ENCODE peak calls at places on chromosome 3, in four cellular contexts. Z is Calu3, X is neural progenitor cell, K is HFF-Myc. Q is an unnamed sample.

GRCh38 chr3:65915477-65915876 is 123.2 kb downstream of the MAGI1 start:
- DNase-seq in K (no peak), X (no peak), Z (no peak), Q (no peak)

GRCh38 chr3:125057186-125057850 is 1.5 kb upstream of the HEG1 start:
- DNase-seq in X (no peak), K (no peak), Z (no peak), Q (peak)

GRCh38 chr3:136070953-136071949 is 105.7 kb downstream of the PPP2R3A start:
- DNase-seq in K (no peak), Z (no peak), X (no peak), Q (peak)

GRCh38 chr3:62451211-62451892 is 78.0 kb upstream of the FEZF2 start:
- DNase-seq in Z (no peak), X (peak), K (no peak), Q (no peak)

GRCh38 chr3:37221407-37221806 is 47.0 kb upstream of the LRRFIP2 start:
- DNase-seq in X (no peak), Z (peak), K (no peak), Q (no peak)

GRCh38 chr3:189262746-189263145 is 91.0 kb downstream of the TPRG1 start:
- DNase-seq in X (no peak), Z (no peak), K (no peak), Q (no peak)

GRCh38 chr3:43390255-43390588 is 103.9 kb downstream of the SNRK start:
- DNase-seq in Z (no peak), K (no peak), X (no peak), Q (no peak)

GRCh38 chr3:158267015-158267414 is 157.1 kb downstream of the RSRC1 start:
- DNase-seq in Z (no peak), K (no peak), X (no peak), Q (no peak)

GRCh38 chr3:131163-131889 is 65.2 kb upstream of the CHL1 start:
- DNase-seq in X (no peak), Z (no peak), K (no peak), Q (no peak)

GRCh38 chr3:2097641-2098191 is 950 bp upstream of the CNTN4 start:
- DNase-seq in K (no peak), Z (no peak), X (peak), Q (no peak)

GRCh38 chr3:129346690-129347440 is 68.2 kb downstream of the HMCES start:
- DNase-seq in K (no peak), X (no peak), Z (peak), Q (no peak)

DNA sequence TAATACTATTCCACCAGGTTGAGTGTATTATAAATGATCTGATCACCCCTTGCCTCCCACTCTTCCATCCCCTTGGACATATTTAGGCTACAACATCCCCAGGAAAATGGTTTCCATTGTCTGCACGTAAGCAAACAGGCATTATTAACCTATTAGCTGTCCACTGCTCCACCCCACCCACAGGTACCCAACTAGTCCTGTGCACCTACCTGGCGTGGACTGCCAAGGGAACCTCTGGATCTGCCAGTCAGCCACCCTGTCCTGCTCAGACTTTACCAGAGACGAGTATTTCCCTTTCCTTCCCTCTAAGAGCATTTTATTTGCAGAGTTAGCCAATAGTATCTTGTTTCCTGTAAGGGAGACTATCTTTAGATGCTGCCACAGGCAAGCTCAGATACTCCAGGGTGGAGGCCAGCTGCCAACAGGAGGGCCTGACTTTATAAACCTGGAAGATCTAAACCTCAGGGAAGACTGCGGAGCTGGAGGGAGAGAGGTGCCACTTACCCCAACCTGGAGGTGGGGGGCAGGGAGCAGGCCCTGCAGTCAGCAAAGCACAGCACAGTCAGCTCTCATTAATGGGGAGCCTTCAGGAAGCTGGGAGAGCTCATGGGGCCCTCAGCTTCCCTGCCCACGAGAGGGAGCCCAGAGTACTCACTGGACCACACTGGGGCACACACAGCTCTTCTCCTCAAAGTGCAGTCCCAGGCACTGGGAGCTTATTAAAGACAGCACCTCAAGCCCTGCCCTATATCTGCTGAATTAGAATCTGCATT is at the start of gene CX3CR1:
- DNase-seq in K (no peak), Z (no peak), X (no peak), Q (no peak)
- TF ChIP-seq CTCF in K (no peak), Z (no peak), X (no peak), Q (no peak)

GRCh38 chr3:117103645-117104044 is 394.1 kb downstream of the TUSC7 start:
- DNase-seq in Z (no peak), K (no peak), X (no peak), Q (no peak)
- TF ChIP-seq CTCF in Z (no peak), K (peak), X (no peak), Q (peak)

GRCh38 chr3:185308126-185308754 is 54.4 kb upstream of the EHHADH start:
- DNase-seq in Z (peak), X (peak), K (peak), Q (no peak)
- TF ChIP-seq CTCF in Z (peak), X (peak), K (peak), Q (peak)

DNA sequence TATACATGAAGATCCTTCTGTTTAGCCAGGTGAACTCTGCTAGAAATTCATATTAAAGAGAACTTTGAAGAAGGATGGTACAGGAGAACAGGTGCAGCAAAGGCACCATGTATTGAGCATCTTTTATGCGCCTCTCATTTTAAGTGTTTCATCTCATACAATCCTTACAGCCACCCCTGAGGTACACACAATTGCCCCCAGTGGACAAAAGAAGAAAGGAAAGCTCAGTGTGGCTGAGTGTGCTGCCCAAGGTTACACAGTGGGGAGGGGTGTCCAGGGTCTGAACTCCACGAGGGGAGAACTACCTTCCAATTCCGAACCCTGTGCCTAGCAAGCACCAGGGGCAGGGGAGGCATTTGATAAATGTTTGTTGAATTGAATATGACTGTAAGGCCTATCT is 98.6 kb downstream of the MECOM start:
- DNase-seq in Z (peak), X (no peak), K (no peak), Q (no peak)
- TF ChIP-seq CTCF in Z (peak), X (peak), K (peak), Q (peak)

GRCh38 chr3:187161556-187161955 is 22.3 kb upstream of the RPL39L start:
- DNase-seq in Z (no peak), K (no peak), X (no peak), Q (no peak)
- TF ChIP-seq CTCF in Z (no peak), K (no peak), X (no peak), Q (peak)

DNA sequence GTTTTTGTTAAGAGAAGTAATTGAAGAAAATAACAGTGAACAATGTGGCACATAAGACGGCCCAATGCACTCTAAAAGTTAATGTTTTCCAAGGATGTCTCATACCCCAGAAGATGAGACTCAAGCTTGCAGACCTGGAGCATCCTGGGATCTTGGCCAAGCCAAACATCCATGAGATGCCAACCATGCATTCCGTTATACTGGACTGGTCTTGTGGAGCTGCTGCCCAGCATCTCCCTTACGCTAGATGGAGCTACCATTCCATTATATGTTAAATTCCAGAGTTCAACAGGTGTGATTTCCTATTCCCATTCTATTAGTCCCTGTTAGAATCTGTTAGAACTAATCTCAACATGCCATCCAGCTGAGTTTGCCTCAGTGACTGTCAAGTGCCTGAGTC is 181.8 kb downstream of the PDCD6IP start:
- DNase-seq in X (peak), K (peak), Z (peak), Q (peak)
- TF ChIP-seq CTCF in X (peak), K (peak), Z (peak), Q (peak)

GRCh38 chr3:195895900-195896360 is 12.4 kb downstream of the TNK2 start:
- DNase-seq in X (peak), K (no peak), Z (peak), Q (no peak)

GRCh38 chr3:195897081-195897852 is 11.1 kb downstream of the TNK2 start:
- DNase-seq in X (no peak), K (no peak), Z (no peak), Q (no peak)

GRCh38 chr3:195899701-195900425 is 8.5 kb downstream of the TNK2 start:
- DNase-seq in K (no peak), X (no peak), Z (no peak), Q (no peak)

GRCh38 chr3:195896361-195897080 is 11.8 kb downstream of the TNK2 start:
- DNase-seq in K (no peak), Z (no peak), X (peak), Q (no peak)

GRCh38 chr3:195897853-195898415 is 10.4 kb downstream of the TNK2 start:
- DNase-seq in Z (no peak), X (peak), K (no peak), Q (no peak)
- TF ChIP-seq CTCF in Z (no peak), X (peak), K (no peak), Q (peak)

Q was measured in BJ.